ENCODE peak calls at places on chromosome 20, in ten cellular contexts. N is fibroblast of lung, Z is GM13977, S is endothelial cell, M is ovary, A is IMR-90, C is AG10803, D is foreskin fibroblast, J is upper lobe of left lung, F is spleen. V is an unnamed sample.

GRCh38 chr20:62088258-62089127 is 22.8 kb upstream of the TAF4 start:
- DNase-seq in C (peak; percentile 63), J (no peak), M (no peak), S (no peak), F (peak; percentile 9), A (peak; percentile 99), D (peak; percentile 85), N (peak; percentile 88), Z (no peak), V (no peak)

GRCh38 chr20:41865938-41866337 is 247.8 kb upstream of the CHD6 start:
- DNase-seq in A (no peak), J (no peak), F (no peak), Z (no peak), N (no peak), D (no peak), M (no peak), S (no peak), C (no peak), V (no peak)

GRCh38 chr20:51801220-51801991 is 915 bp downstream of the SALL4 start:
- DNase-seq in D (no peak), A (no peak), J (no peak), F (no peak), S (peak; percentile 55), Z (no peak), M (no peak), N (no peak), C (no peak), V (peak; percentile 37)

GRCh38 chr20:34515484-34516037 is 661 bp upstream of the DYNLRB1 start:
- DNase-seq in F (peak; percentile 90), M (peak; percentile 44), C (no peak), J (peak; percentile 86), N (peak; percentile 56), D (peak; percentile 42), S (peak; percentile 46), Z (peak; percentile 84), A (peak; percentile 47), V (peak; percentile 81)

GRCh38 chr20:54208492-54209044 is 681 bp downstream of the PFDN4 start:
- DNase-seq in Z (peak; percentile 26), C (peak; percentile 67), J (no peak), A (peak; percentile 63), F (no peak), D (no peak), S (no peak), M (no peak), N (peak; percentile 68), V (peak; percentile 31)

GRCh38 chr20:11780765-11781369 is 136.8 kb upstream of the BTBD3 start:
- DNase-seq in A (no peak), D (no peak), S (no peak), M (no peak), Z (peak; percentile 9), F (no peak), N (no peak), C (no peak), J (no peak), V (no peak)

GRCh38 chr20:38032585-38033329 is 499 bp downstream of the TTI1 start:
- DNase-seq in D (no peak), M (no peak), N (no peak), S (no peak), Z (peak; percentile 74), F (peak; percentile 90), J (peak; percentile 61), A (no peak), C (no peak), V (no peak)

GRCh38 chr20:37230200-37230599 is 31.4 kb downstream of the GHRH start:
- DNase-seq in A (no peak), M (no peak), J (no peak), D (no peak), F (no peak), N (no peak), Z (no peak), S (no peak), C (no peak), V (no peak)

GRCh38 chr20:57998276-57998675 is 230.2 kb downstream of the ANKRD60 start:
- DNase-seq in J (no peak), F (no peak), S (no peak), C (no peak), N (no peak), M (no peak), Z (no peak), A (no peak), D (no peak), V (no peak)
- TF ChIP-seq CTCF in J (no peak), F (no peak), S (no peak), C (no peak), N (no peak), M (no peak), Z (no peak), A (no peak), D (no peak), V (no peak)

GRCh38 chr20:18279231-18279630 is 9.1 kb upstream of the ZNF133 start:
- DNase-seq in M (no peak), N (no peak), S (no peak), A (no peak), J (no peak), D (no peak), C (peak; percentile 9), Z (no peak), F (no peak), V (no peak)

GRCh38 chr20:18271160-18271559 is 17.2 kb upstream of the ZNF133 start:
- DNase-seq in C (no peak), A (no peak), J (no peak), Z (no peak), S (no peak), D (no peak), N (no peak), F (no peak), M (no peak), V (no peak)

GRCh38 chr20:18272451-18272850 is 15.9 kb upstream of the ZNF133 start:
- DNase-seq in D (no peak), S (no peak), N (no peak), J (no peak), Z (no peak), F (no peak), A (no peak), M (no peak), C (peak; percentile 36), V (no peak)

GRCh38 chr20:18273738-18274137 is 14.6 kb upstream of the ZNF133 start:
- DNase-seq in D (no peak), C (no peak), S (no peak), J (no peak), M (no peak), Z (no peak), F (no peak), A (no peak), N (no peak), V (no peak)

GRCh38 chr20:18276821-18277220 is 11.5 kb upstream of the ZNF133 start:
- DNase-seq in F (no peak), A (peak; percentile 71), D (peak; percentile 62), S (peak; percentile 86), Z (peak; percentile 56), M (peak; percentile 23), N (peak; percentile 54), J (peak; percentile 73), C (peak; percentile 59), V (peak; percentile 59)
- TF ChIP-seq CTCF in F (no peak), A (peak; percentile 86), D (peak; percentile 91), S (peak; percentile 70), Z (peak; percentile 92), M (no peak), N (peak; percentile 86), J (peak; percentile 43), C (peak; percentile 95), V (peak; percentile 86)

GRCh38 chr20:63643499-63643898 is 9.7 kb downstream of the STMN3 start:
- DNase-seq in J (no peak), S (no peak), C (no peak), Z (no peak), F (peak; percentile 86), N (no peak), M (no peak), A (no peak), D (no peak), V (no peak)

GRCh38 chr20:63641146-63641791 is 12.0 kb downstream of the STMN3 start:
- DNase-seq in J (no peak), Z (peak; percentile 65), A (no peak), C (no peak), F (peak; percentile 93), S (no peak), M (no peak), D (no peak), N (no peak), V (no peak)

GRCh38 chr20:63642518-63643247 is 10.5 kb downstream of the STMN3 start:
- DNase-seq in A (no peak), C (no peak), J (no peak), F (peak; percentile 91), S (no peak), N (no peak), M (peak; percentile 35), Z (no peak), D (no peak), V (no peak)

GRCh38 chr20:63640086-63640485 is 13.1 kb downstream of the STMN3 start:
- DNase-seq in F (peak; percentile 86), N (no peak), A (no peak), D (no peak), C (no peak), S (no peak), Z (no peak), M (no peak), J (no peak), V (no peak)

DNA sequence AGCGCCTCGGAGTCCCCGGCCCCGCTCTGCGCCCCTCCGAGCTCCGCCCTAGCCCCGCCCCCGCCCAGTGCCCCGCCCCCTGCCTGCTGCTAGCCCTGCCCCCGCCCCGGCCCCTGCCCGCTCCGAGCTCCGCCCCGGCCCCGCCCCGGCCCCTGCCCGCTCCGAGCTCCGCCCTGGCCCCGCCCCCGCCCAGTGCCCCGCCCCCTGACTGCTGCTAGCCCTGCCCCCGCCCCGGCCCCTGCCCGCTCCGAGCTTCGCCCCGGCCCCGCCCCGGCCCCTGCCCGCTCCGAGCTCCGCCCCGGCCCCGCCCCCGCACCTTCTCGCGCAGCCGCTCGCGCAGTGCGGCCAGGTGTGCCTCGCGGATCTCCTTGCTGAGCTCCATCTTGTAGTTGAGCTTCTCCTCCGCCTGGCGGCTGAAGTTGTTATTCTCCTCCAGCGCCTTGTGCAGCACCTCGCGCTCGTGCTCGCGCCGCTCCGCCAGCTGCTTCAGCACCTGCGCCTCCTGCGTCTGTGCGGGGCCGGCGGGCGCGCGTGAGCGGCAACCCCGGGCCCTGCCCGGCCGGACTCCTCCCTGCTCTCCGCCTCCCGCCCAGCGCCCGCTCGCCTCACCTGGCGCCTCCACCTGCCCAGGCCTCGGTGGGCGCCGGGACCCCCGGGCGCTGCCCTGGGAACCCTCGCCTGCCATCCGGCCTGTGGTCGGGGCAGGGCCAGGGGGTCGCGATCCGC is 11.3 kb downstream of the STMN3 start:
- DNase-seq in N (peak; percentile 68), Z (peak; percentile 99), M (peak; percentile 89), A (peak; percentile 62), D (peak; percentile 64), S (peak; percentile 88), F (peak; percentile 99), C (peak; percentile 68), J (peak; percentile 89), V (peak; percentile 98)
- TF ChIP-seq CTCF in N (no peak), Z (peak; percentile 56), M (peak; percentile 63), A (peak; percentile 33), D (peak; percentile 18), S (peak; percentile 51), F (peak; percentile 72), C (peak; percentile 28), J (peak; percentile 35), V (peak; percentile 40)

DNA sequence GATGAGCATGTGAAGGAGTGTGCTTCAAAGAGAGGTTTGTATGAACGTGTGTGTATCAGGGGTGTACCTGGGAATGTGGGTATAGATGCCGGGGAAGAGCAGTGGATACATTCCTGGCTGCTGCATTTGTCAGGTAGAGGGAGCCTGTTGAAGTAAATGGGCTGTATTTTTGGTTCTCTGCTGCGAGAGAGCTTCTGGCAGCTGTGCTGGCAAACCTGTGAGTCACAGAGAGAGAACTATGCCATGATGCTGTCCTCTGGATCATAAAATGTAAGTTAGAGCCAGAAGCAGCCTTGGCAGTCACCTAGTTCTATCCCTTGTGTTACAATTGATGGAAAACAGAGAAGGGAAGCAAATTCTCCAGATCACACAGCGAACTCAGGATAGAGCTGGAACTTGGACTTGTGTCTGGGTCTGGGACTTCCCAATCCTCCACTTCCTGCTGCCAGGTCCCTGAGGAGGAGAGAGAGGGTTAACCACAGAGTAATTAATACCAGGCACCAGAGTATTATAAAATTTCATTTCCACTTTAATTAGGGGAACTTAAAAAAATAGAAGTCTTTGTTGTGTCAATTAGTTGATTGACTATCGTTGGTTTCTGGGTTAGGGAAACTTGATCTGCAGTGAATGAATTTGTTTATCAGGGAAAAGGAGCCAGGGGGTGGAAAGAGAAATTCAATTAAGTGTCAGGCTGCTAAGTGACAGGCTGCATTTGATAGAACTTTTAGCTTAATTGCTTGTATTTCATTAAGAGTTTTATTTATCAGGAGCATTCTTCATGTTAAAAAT is 41.1 kb upstream of the GTSF1L start:
- DNase-seq in S (no peak), C (peak; percentile 67), F (no peak), N (peak; percentile 61), M (no peak), J (no peak), Z (no peak), D (peak; percentile 56), A (peak; percentile 50), V (no peak)
- TF ChIP-seq CTCF in S (no peak), C (peak; percentile 14), F (no peak), N (no peak), M (no peak), J (no peak), Z (no peak), D (no peak), A (no peak), V (no peak)

V was measured in GM13976.